ENCODE peak calls at places on chromosome X, in four cellular contexts. One of them, this sample, is unnamed.

GRCh38 chrX:10811093-10811492 is 190.7 kb upstream of the MID1 start:
- DNase-seq in A549: no peak
- DNase-seq in esophagus squamous epithelium: no peak
- DNase-seq in IMR-90: peak; percentile 17
- DNase-seq in this sample: no peak

GRCh38 chrX:25017667-25018247 is 2.0 kb upstream of the ARX start:
- DNase-seq in A549: no peak
- DNase-seq in esophagus squamous epithelium: no peak
- DNase-seq in IMR-90: no peak
- DNase-seq in this sample: no peak

GRCh38 chrX:18702362-18703195 is 4.9 kb upstream of the PPEF1 start:
- DNase-seq in A549: peak; percentile 97
- DNase-seq in esophagus squamous epithelium: no peak
- DNase-seq in IMR-90: peak; percentile 70
- DNase-seq in this sample: no peak

GRCh38 chrX:10548681-10549080 is 71.7 kb downstream of the MID1 start:
- DNase-seq in A549: no peak
- DNase-seq in esophagus squamous epithelium: no peak
- DNase-seq in IMR-90: no peak
- DNase-seq in this sample: no peak

GRCh38 chrX:9279271-9279596 is 185.6 kb upstream of the TBL1X start:
- DNase-seq in A549: no peak
- DNase-seq in esophagus squamous epithelium: no peak
- DNase-seq in IMR-90: peak; percentile 55
- DNase-seq in this sample: no peak

GRCh38 chrX:70549429-70549828 is 104.8 kb downstream of the DLG3 start:
- DNase-seq in A549: no peak
- DNase-seq in esophagus squamous epithelium: no peak
- DNase-seq in IMR-90: no peak
- DNase-seq in this sample: no peak

GRCh38 chrX:97021680-97022079 is 138.0 kb downstream of the RPA4 start:
- DNase-seq in A549: no peak
- DNase-seq in esophagus squamous epithelium: no peak
- DNase-seq in IMR-90: peak; percentile 49
- DNase-seq in this sample: no peak

GRCh38 chrX:97326456-97326855 is 442.7 kb downstream of the RPA4 start:
- DNase-seq in A549: no peak
- DNase-seq in esophagus squamous epithelium: no peak
- DNase-seq in IMR-90: peak; percentile 19
- DNase-seq in this sample: no peak

GRCh38 chrX:66008403-66008970 is 31.4 kb downstream of the VSIG4 start:
- DNase-seq in A549: no peak
- DNase-seq in esophagus squamous epithelium: no peak
- DNase-seq in IMR-90: no peak
- DNase-seq in this sample: no peak

GRCh38 chrX:8520791-8521190 is 56.2 kb downstream of the VCX3B start:
- DNase-seq in A549: no peak
- DNase-seq in esophagus squamous epithelium: no peak
- DNase-seq in IMR-90: no peak
- DNase-seq in this sample: no peak

GRCh38 chrX:46180258-46180687 is 364.9 kb downstream of the ZNF674 start:
- DNase-seq in A549: peak; percentile 60
- DNase-seq in esophagus squamous epithelium: no peak
- DNase-seq in IMR-90: peak; percentile 47
- DNase-seq in this sample: no peak

GRCh38 chrX:71251456-71251973 is 2.4 kb downstream of the ZMYM3 start:
- DNase-seq in A549: no peak
- DNase-seq in esophagus squamous epithelium: no peak
- DNase-seq in IMR-90: no peak
- DNase-seq in this sample: no peak

GRCh38 chrX:51860679-51861078 is 32.7 kb upstream of the MAGED1 start:
- DNase-seq in A549: peak; percentile 25
- DNase-seq in esophagus squamous epithelium: no peak
- DNase-seq in IMR-90: peak; percentile 32
- DNase-seq in this sample: no peak

GRCh38 chrX:20454117-20454516 is 187.4 kb upstream of the RPS6KA3 start:
- DNase-seq in A549: no peak
- DNase-seq in esophagus squamous epithelium: no peak
- DNase-seq in IMR-90: peak; percentile 25
- DNase-seq in this sample: no peak

GRCh38 chrX:19097553-19097952 is 24.7 kb downstream of the ADGRG2 start:
- DNase-seq in A549: no peak
- DNase-seq in esophagus squamous epithelium: no peak
- DNase-seq in IMR-90: no peak
- DNase-seq in this sample: no peak

GRCh38 chrX:97189668-97190067 is 306.0 kb downstream of the RPA4 start:
- DNase-seq in A549: no peak
- DNase-seq in esophagus squamous epithelium: no peak
- DNase-seq in IMR-90: no peak
- DNase-seq in this sample: no peak

GRCh38 chrX:11309220-11309619 is 16.0 kb downstream of the AMELX start:
- DNase-seq in A549: no peak
- DNase-seq in esophagus squamous epithelium: no peak
- DNase-seq in IMR-90: no peak
- DNase-seq in this sample: no peak

GRCh38 chrX:86946569-86946968 is 571.0 kb upstream of the KLHL4 start:
- DNase-seq in A549: peak; percentile 43
- DNase-seq in esophagus squamous epithelium: no peak
- DNase-seq in IMR-90: peak; percentile 24
- DNase-seq in this sample: no peak

GRCh38 chrX:19627081-19627480 is 111.8 kb upstream of the MAP3K15 start:
- DNase-seq in A549: no peak
- DNase-seq in esophagus squamous epithelium: no peak
- DNase-seq in IMR-90: no peak
- DNase-seq in this sample: no peak

DNA sequence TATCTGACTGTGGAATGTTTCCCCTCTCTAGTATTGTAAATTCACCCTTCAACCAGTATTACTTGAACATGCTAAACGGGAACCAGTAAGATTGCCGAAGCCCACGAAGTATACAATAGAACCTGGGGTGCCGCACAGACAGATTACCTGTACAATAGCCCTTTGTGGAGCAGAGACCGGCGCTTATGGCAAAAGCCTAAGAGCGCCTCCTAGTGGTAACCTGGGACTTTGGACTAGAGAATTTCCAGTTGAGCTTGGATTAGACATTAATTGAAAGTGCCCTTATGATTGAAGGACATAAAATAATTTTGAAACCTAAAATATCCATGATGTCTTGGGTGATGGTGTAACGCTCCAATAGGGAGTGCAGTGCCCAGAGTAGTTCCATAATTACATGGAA is 14.1 kb downstream of the ZNF157 start:
- DNase-seq in A549: peak; percentile 69
- DNase-seq in esophagus squamous epithelium: no peak
- DNase-seq in IMR-90: peak; percentile 57
- DNase-seq in this sample: peak; percentile 64
- H3K27ac ChIP-seq in A549: no peak overlapping the region
- H3K27ac ChIP-seq in esophagus squamous epithelium: no peak overlapping the region
- H3K27ac ChIP-seq in IMR-90: no peak overlapping the region
- H3K27ac ChIP-seq in this sample: no peak overlapping the region

GRCh38 chrX:110941906-110942305 is 146.3 kb upstream of the CHRDL1 start:
- DNase-seq in A549: no peak
- DNase-seq in esophagus squamous epithelium: no peak
- DNase-seq in IMR-90: no peak
- DNase-seq in this sample: no peak
- H3K4me1 ChIP-seq in A549: no peaks in the 10 kb centered on the region
- H3K4me1 ChIP-seq in esophagus squamous epithelium: no peaks in the 10 kb centered on the region
- H3K4me1 ChIP-seq in IMR-90: no peaks in the 10 kb centered on the region
- H3K4me1 ChIP-seq in this sample: peaks cover 12% of the 10 kb centered on the region

DNA sequence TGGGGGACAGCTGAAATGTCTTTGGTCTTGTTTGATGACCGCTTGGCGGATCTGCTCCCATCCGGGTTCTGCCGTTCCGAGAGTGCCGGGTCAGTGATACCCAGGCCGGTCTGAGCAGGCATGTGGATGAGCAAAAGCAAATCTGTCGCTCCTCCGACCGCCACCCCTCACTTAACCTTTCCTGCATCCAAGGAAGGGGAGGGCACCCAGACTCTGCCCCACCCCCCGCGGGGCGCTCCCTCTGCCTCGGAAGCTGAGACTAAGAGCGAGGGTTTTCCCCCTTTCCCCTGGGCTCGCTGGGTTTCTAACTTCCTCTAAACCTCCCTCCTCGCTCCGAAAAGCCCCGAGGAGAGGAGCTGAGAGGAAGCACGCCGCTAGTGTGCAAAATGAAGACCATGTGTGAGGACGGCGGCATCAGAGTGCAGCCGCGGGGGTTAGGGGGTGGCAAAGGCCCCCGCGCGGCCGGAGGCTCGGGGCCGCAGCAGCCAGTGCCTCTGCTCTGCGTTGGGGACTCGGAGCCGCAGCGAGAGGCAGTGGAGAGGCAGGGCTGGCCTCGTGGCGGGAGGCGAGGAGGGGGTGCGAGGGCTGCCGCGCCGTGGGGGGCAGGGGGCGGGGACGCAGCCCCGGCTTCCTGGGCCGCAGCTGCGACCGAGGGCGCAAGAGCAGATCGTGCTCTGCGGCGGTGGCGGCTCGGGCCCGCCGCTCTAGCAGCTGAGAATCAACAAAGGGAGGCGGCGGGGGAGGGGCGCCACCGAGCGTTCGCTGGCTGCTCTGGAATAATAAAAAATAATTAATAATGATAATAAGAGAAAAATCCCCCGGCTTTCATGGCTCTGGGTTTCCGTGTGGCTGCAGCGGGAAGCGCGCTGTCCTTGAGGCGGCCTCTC is 55.8 kb upstream of the BCOR start:
- DNase-seq in A549: peak; percentile 41
- DNase-seq in esophagus squamous epithelium: peak; percentile 3
- DNase-seq in IMR-90: no peak
- DNase-seq in this sample: no peak
- TF ChIP-seq POLR2A in A549: peak; percentile 21
- TF ChIP-seq POLR2A in esophagus squamous epithelium: no peak
- TF ChIP-seq POLR2A in IMR-90: no peak
- TF ChIP-seq POLR2A in this sample: no peak

DNA sequence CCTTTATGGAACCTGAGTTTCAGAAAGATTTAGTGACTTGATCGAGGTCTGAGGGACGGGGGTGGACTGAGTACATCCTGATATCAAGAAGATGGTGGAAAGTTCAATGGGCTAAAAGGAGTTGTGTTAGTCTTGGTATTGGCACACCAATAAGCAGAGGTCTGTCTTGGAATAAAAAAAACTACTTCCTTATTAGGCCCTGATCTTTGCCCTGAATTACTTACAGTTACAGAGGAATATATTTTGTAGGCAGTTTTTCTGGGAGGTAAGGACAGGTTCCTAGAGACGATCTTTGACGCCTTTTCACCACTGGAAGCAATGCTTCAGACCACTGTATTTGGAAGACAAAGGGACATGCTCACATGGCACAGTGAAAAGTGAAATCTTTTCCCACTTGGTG is 673 bp upstream of the XK start:
- DNase-seq in A549: peak; percentile 1
- DNase-seq in esophagus squamous epithelium: no peak
- DNase-seq in IMR-90: no peak
- DNase-seq in this sample: no peak
- H3K27ac ChIP-seq in A549: no peak overlapping the region
- H3K27ac ChIP-seq in esophagus squamous epithelium: no peak overlapping the region
- H3K27ac ChIP-seq in IMR-90: no peak overlapping the region
- H3K27ac ChIP-seq in this sample: no peak overlapping the region

DNA sequence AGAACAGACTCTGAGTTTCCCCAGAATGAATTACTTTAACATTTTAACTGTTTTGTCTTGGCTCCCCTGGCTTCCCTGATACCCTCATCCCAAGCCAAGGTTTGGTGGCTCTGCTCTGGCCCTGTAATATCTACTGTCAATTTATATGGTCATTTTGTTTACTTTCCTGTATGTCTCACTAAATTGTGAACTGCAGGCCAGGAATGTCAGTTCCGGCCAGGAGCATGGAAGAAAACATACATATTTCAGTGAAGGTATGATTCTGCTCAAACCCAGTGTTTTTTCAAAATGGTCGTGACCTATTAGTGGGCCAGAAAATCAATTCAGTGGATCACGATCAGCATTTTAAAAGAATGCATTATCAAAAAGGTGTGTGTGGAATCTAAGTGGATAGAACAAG is 1.2 kb downstream of the RPGR start:
- DNase-seq in A549: no peak
- DNase-seq in esophagus squamous epithelium: no peak
- DNase-seq in IMR-90: no peak
- DNase-seq in this sample: no peak
- H3K4me1 ChIP-seq in A549: peaks cover 8% of the 10 kb centered on the region
- H3K4me1 ChIP-seq in esophagus squamous epithelium: no peaks in the 10 kb centered on the region
- H3K4me1 ChIP-seq in IMR-90: no peaks in the 10 kb centered on the region
- H3K4me1 ChIP-seq in this sample: peaks cover 5% of the 10 kb centered on the region

DNA sequence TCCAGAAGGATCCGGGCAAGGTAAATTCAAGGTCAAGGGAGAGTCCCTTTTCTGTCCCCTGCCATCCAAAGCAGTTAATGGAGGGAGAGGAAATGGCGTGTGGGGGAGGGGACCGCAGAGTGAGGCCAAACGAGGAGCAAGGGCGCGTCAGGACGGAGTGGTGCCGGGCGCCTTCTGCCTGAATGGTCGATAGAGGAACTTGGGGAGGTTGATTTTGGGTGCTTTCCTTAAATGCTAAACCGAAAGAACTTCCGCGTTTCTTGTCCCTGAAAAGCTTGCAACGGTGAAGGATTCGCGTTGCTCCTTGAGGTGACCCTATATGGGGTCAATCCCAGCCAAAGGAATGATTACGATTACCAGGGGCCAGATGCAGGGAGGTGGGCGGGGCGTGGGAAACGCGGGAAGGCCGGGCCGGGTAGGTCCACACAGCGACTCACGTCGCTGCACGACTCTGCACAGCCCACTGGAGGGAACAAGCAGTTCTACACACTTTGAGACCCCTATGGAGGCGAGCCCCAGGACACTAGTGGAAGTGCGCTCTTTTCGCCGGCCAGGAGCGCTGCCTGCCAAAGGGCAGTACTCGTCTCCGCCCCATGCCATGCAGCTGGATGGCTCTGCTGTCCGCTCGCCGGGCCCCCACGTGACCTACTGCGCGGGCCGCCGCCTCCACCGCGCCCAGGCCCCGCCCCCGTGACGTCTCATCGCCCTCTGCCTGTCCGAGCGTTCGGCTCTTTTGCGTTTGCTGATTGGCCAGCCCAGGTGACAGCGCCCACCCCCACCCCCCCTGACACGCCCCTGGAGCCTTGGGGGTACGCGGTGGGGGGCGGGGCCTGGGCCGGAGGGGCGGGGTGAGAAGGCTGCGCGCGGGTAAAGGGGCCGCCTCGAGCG is 452 bp upstream of the GK start:
- DNase-seq in A549: peak; percentile 93
- DNase-seq in esophagus squamous epithelium: peak; percentile 71
- DNase-seq in IMR-90: peak; percentile 88
- DNase-seq in this sample: peak; percentile 95
- TF ChIP-seq POLR2A in A549: no peak
- TF ChIP-seq POLR2A in esophagus squamous epithelium: no peak
- TF ChIP-seq POLR2A in IMR-90: no peak
- TF ChIP-seq POLR2A in this sample: no peak

GRCh38 chrX:69083785-69084184 is 81.5 kb downstream of the PJA1 start:
- DNase-seq in A549: no peak
- DNase-seq in esophagus squamous epithelium: no peak
- DNase-seq in IMR-90: no peak
- DNase-seq in this sample: no peak
- H3K27ac ChIP-seq in A549: no peak overlapping the region
- H3K27ac ChIP-seq in esophagus squamous epithelium: no peak overlapping the region
- H3K27ac ChIP-seq in IMR-90: no peak overlapping the region
- H3K27ac ChIP-seq in this sample: no peak overlapping the region

This sample was measured in suprapubic skin.